ENCODE peak calls at places on chromosome 11, in five cellular contexts. One of them, this sample, is unnamed.

GRCh38 chr11:3181722-3182461 is 16.8 kb upstream of the OSBPL5 start:
- DNase-seq in pancreas: no peak
- DNase-seq in ovary: no peak
- DNase-seq in Peyer's patch: no peak
- DNase-seq in upper lobe of right lung: no peak
- DNase-seq in this sample: no peak

GRCh38 chr11:74004694-74005615 is 3.9 kb downstream of the UCP3 start:
- DNase-seq in pancreas: no peak
- DNase-seq in ovary: no peak
- DNase-seq in Peyer's patch: peak; percentile 68
- DNase-seq in upper lobe of right lung: no peak
- DNase-seq in this sample: peak; percentile 91

GRCh38 chr11:94866231-94866827 is 98.2 kb downstream of the AMOTL1 start:
- DNase-seq in pancreas: no peak
- DNase-seq in ovary: no peak
- DNase-seq in Peyer's patch: no peak
- DNase-seq in upper lobe of right lung: no peak
- DNase-seq in this sample: no peak

GRCh38 chr11:128509990-128510389 is 77.4 kb downstream of the ETS1 start:
- DNase-seq in pancreas: no peak
- DNase-seq in ovary: no peak
- DNase-seq in Peyer's patch: no peak
- DNase-seq in upper lobe of right lung: no peak
- DNase-seq in this sample: no peak

GRCh38 chr11:20112291-20113146 is 47.8 kb downstream of the DBX1 start:
- DNase-seq in pancreas: peak; percentile 76
- DNase-seq in ovary: peak; percentile 85
- DNase-seq in Peyer's patch: peak; percentile 18
- DNase-seq in upper lobe of right lung: peak; percentile 72
- DNase-seq in this sample: no peak

GRCh38 chr11:102036757-102037156 is 10.5 kb upstream of the CFAP300 start:
- DNase-seq in pancreas: no peak
- DNase-seq in ovary: no peak
- DNase-seq in Peyer's patch: no peak
- DNase-seq in upper lobe of right lung: no peak
- DNase-seq in this sample: no peak

GRCh38 chr11:86136542-86136941 is 67.7 kb upstream of the PICALM start:
- DNase-seq in pancreas: no peak
- DNase-seq in ovary: no peak
- DNase-seq in Peyer's patch: no peak
- DNase-seq in upper lobe of right lung: no peak
- DNase-seq in this sample: no peak

GRCh38 chr11:97745515-97746050 is 1275.2 kb upstream of the CNTN5 start:
- DNase-seq in pancreas: peak; percentile 45
- DNase-seq in ovary: no peak
- DNase-seq in Peyer's patch: no peak
- DNase-seq in upper lobe of right lung: no peak
- DNase-seq in this sample: no peak

GRCh38 chr11:14029971-14030531 is 67.5 kb downstream of the SPON1 start:
- DNase-seq in pancreas: no peak
- DNase-seq in ovary: peak; percentile 67
- DNase-seq in Peyer's patch: peak; percentile 18
- DNase-seq in upper lobe of right lung: peak; percentile 90
- DNase-seq in this sample: no peak

GRCh38 chr11:17314232-17314547 is 37.4 kb upstream of the NCR3LG1 start:
- DNase-seq in pancreas: no peak
- DNase-seq in ovary: no peak
- DNase-seq in Peyer's patch: no peak
- DNase-seq in upper lobe of right lung: no peak
- DNase-seq in this sample: no peak

GRCh38 chr11:68806931-68807844 is 34.5 kb downstream of the CPT1A start:
- DNase-seq in pancreas: no peak
- DNase-seq in ovary: no peak
- DNase-seq in Peyer's patch: no peak
- DNase-seq in upper lobe of right lung: no peak
- DNase-seq in this sample: no peak

GRCh38 chr11:116434986-116435385 is 337.8 kb downstream of the BUD13 start:
- DNase-seq in pancreas: no peak
- DNase-seq in ovary: no peak
- DNase-seq in Peyer's patch: no peak
- DNase-seq in upper lobe of right lung: no peak
- DNase-seq in this sample: no peak

GRCh38 chr11:82038151-82038550 is 695.5 kb downstream of the FAM181B start:
- DNase-seq in pancreas: no peak
- DNase-seq in ovary: no peak
- DNase-seq in Peyer's patch: no peak
- DNase-seq in upper lobe of right lung: no peak
- DNase-seq in this sample: no peak

GRCh38 chr11:60938500-60938899 is 13.5 kb downstream of the SLC15A3 start:
- DNase-seq in pancreas: no peak
- DNase-seq in ovary: no peak
- DNase-seq in Peyer's patch: no peak
- DNase-seq in upper lobe of right lung: peak; percentile 46
- DNase-seq in this sample: no peak

GRCh38 chr11:74025467-74026166 is 16.7 kb upstream of the UCP3 start:
- DNase-seq in pancreas: no peak
- DNase-seq in ovary: no peak
- DNase-seq in Peyer's patch: no peak
- DNase-seq in upper lobe of right lung: no peak
- DNase-seq in this sample: no peak

GRCh38 chr11:134393638-134394037 is 18.4 kb downstream of the B3GAT1 start:
- DNase-seq in pancreas: peak; percentile 41
- DNase-seq in ovary: no peak
- DNase-seq in Peyer's patch: no peak
- DNase-seq in upper lobe of right lung: no peak
- DNase-seq in this sample: no peak

GRCh38 chr11:119664063-119664572 is 64.9 kb downstream of the NECTIN1 start:
- DNase-seq in pancreas: peak; percentile 86
- DNase-seq in ovary: no peak
- DNase-seq in Peyer's patch: no peak
- DNase-seq in upper lobe of right lung: no peak
- DNase-seq in this sample: no peak

GRCh38 chr11:12085371-12086251 is 24.8 kb upstream of the MICAL2 start:
- DNase-seq in pancreas: no peak
- DNase-seq in ovary: no peak
- DNase-seq in Peyer's patch: no peak
- DNase-seq in upper lobe of right lung: no peak
- DNase-seq in this sample: no peak

GRCh38 chr11:108253176-108253575 is 30.3 kb downstream of the ATM start:
- DNase-seq in pancreas: no peak
- DNase-seq in ovary: no peak
- DNase-seq in Peyer's patch: no peak
- DNase-seq in upper lobe of right lung: no peak
- DNase-seq in this sample: no peak

GRCh38 chr11:126257764-126258163 is 10.9 kb downstream of the SRPRA start:
- DNase-seq in pancreas: no peak
- DNase-seq in ovary: no peak
- DNase-seq in Peyer's patch: no peak
- DNase-seq in upper lobe of right lung: no peak
- DNase-seq in this sample: no peak

GRCh38 chr11:114149689-114150407 is 90.3 kb downstream of the ZBTB16 start:
- DNase-seq in pancreas: no peak
- DNase-seq in ovary: no peak
- DNase-seq in Peyer's patch: no peak
- DNase-seq in upper lobe of right lung: no peak
- DNase-seq in this sample: no peak

GRCh38 chr11:73152861-73153483 is 10.9 kb upstream of the FCHSD2 start:
- DNase-seq in pancreas: no peak
- DNase-seq in ovary: no peak
- DNase-seq in Peyer's patch: peak; percentile 86
- DNase-seq in upper lobe of right lung: no peak
- DNase-seq in this sample: peak; percentile 29

GRCh38 chr11:27205269-27205668 is 157.7 kb downstream of the CCDC34 start:
- DNase-seq in pancreas: no peak
- DNase-seq in ovary: no peak
- DNase-seq in Peyer's patch: no peak
- DNase-seq in upper lobe of right lung: no peak
- DNase-seq in this sample: no peak

GRCh38 chr11:12556788-12557384 is 117.3 kb upstream of the TEAD1 start:
- DNase-seq in pancreas: no peak
- DNase-seq in ovary: peak; percentile 65
- DNase-seq in Peyer's patch: no peak
- DNase-seq in upper lobe of right lung: no peak
- DNase-seq in this sample: no peak

GRCh38 chr11:113839842-113840241 is 35.5 kb downstream of the USP28 start:
- DNase-seq in pancreas: no peak
- DNase-seq in ovary: no peak
- DNase-seq in Peyer's patch: peak; percentile 55
- DNase-seq in upper lobe of right lung: no peak
- DNase-seq in this sample: no peak

GRCh38 chr11:95727630-95728029 is 62.0 kb downstream of the FAM76B start:
- DNase-seq in pancreas: no peak
- DNase-seq in ovary: no peak
- DNase-seq in Peyer's patch: no peak
- DNase-seq in upper lobe of right lung: no peak
- DNase-seq in this sample: no peak

GRCh38 chr11:60899021-60899936 is 7.1 kb downstream of the PRPF19 start:
- DNase-seq in pancreas: no peak
- DNase-seq in ovary: peak; percentile 44
- DNase-seq in Peyer's patch: no peak
- DNase-seq in upper lobe of right lung: no peak
- DNase-seq in this sample: no peak

GRCh38 chr11:44313701-44314489 is 4.0 kb upstream of the ALX4 start:
- DNase-seq in pancreas: no peak
- DNase-seq in ovary: no peak
- DNase-seq in Peyer's patch: no peak
- DNase-seq in upper lobe of right lung: peak; percentile 18
- DNase-seq in this sample: no peak
- H3K27me3 ChIP-seq in pancreas: peaks cover 2% of the 10 kb centered on the region
- H3K27me3 ChIP-seq in ovary: no peaks in the 10 kb centered on the region
- H3K27me3 ChIP-seq in Peyer's patch: no peaks in the 10 kb centered on the region
- H3K27me3 ChIP-seq in upper lobe of right lung: peaks cover 95% of the 10 kb centered on the region
- H3K27me3 ChIP-seq in this sample: peaks cover 90% of the 10 kb centered on the region

GRCh38 chr11:43681543-43681942 is 1.0 kb downstream of the HSD17B12 start:
- DNase-seq in pancreas: no peak
- DNase-seq in ovary: no peak
- DNase-seq in Peyer's patch: no peak
- DNase-seq in upper lobe of right lung: no peak
- DNase-seq in this sample: no peak

GRCh38 chr11:43689167-43689566 is 8.6 kb downstream of the HSD17B12 start:
- DNase-seq in pancreas: no peak
- DNase-seq in ovary: no peak
- DNase-seq in Peyer's patch: no peak
- DNase-seq in upper lobe of right lung: no peak
- DNase-seq in this sample: no peak

GRCh38 chr11:43687120-43687791 is 6.7 kb downstream of the HSD17B12 start:
- DNase-seq in pancreas: no peak
- DNase-seq in ovary: no peak
- DNase-seq in Peyer's patch: no peak
- DNase-seq in upper lobe of right lung: peak; percentile 65
- DNase-seq in this sample: no peak

GRCh38 chr11:43685483-43685882 is 4.9 kb downstream of the HSD17B12 start:
- DNase-seq in pancreas: no peak
- DNase-seq in ovary: no peak
- DNase-seq in Peyer's patch: no peak
- DNase-seq in upper lobe of right lung: no peak
- DNase-seq in this sample: no peak

GRCh38 chr11:43686207-43686606 is 5.7 kb downstream of the HSD17B12 start:
- DNase-seq in pancreas: no peak
- DNase-seq in ovary: no peak
- DNase-seq in Peyer's patch: no peak
- DNase-seq in upper lobe of right lung: no peak
- DNase-seq in this sample: no peak
- TF ChIP-seq CTCF in pancreas: no peak
- TF ChIP-seq CTCF in ovary: no peak
- TF ChIP-seq CTCF in Peyer's patch: no peak
- TF ChIP-seq CTCF in upper lobe of right lung: no peak
- TF ChIP-seq CTCF in this sample: no peak

GRCh38 chr11:124839051-124839971 is 25.9 kb upstream of the ROBO3 start:
- DNase-seq in pancreas: peak; percentile 69
- DNase-seq in ovary: no peak
- DNase-seq in Peyer's patch: no peak
- DNase-seq in upper lobe of right lung: no peak
- DNase-seq in this sample: no peak
- H3K27me3 ChIP-seq in pancreas: no peaks in the 10 kb centered on the region
- H3K27me3 ChIP-seq in ovary: peaks cover 9% of the 10 kb centered on the region
- H3K27me3 ChIP-seq in Peyer's patch: no peaks in the 10 kb centered on the region
- H3K27me3 ChIP-seq in upper lobe of right lung: peaks cover 66% of the 10 kb centered on the region
- H3K27me3 ChIP-seq in this sample: peaks cover 71% of the 10 kb centered on the region

GRCh38 chr11:76459299-76459698 is 14.5 kb downstream of the EMSY start:
- DNase-seq in pancreas: no peak
- DNase-seq in ovary: no peak
- DNase-seq in Peyer's patch: no peak
- DNase-seq in upper lobe of right lung: no peak
- DNase-seq in this sample: no peak
- TF ChIP-seq CTCF in pancreas: peak; percentile 25
- TF ChIP-seq CTCF in ovary: no peak
- TF ChIP-seq CTCF in Peyer's patch: no peak
- TF ChIP-seq CTCF in upper lobe of right lung: peak; percentile 47
- TF ChIP-seq CTCF in this sample: no peak